ENCODE peak calls at places on chromosomes 7 and 10, in six cellular contexts. D is ascending aorta; A is esophagus squamous epithelium; I is adrenal gland; N is psoas muscle; U is CD8-positive, alpha-beta T cell. R is an unnamed sample.

GRCh38 chr7:32591938-32592337 is 96.6 kb downstream of the AVL9 start:
- DNase-seq in D (no peak), A (no peak), I (no peak), N (no peak), U (no peak), R (no peak)

GRCh38 chr7:48537561-48537960 is 366.3 kb downstream of the ABCA13 start:
- DNase-seq in D (no peak), A (no peak), I (no peak), N (no peak), U (no peak), R (no peak)

GRCh38 chr7:64869912-64870562 is 33.0 kb upstream of the ZNF273 start:
- DNase-seq in D (no peak), A (no peak), I (no peak), N (no peak), U (no peak), R (no peak)

GRCh38 chr10:35413985-35414861 is 77.9 kb downstream of the CCNY start:
- DNase-seq in D (no peak), A (no peak), I (no peak), N (no peak), U (peak; percentile 34), R (no peak)

GRCh38 chr10:14478639-14479038 is 147.9 kb upstream of the FRMD4A start:
- DNase-seq in D (no peak), A (no peak), I (peak; percentile 78), N (peak; percentile 76), U (no peak), R (peak; percentile 54)

GRCh38 chr10:114684822-114685209 is 26.7 kb upstream of the ABLIM1 start:
- DNase-seq in D (no peak), A (no peak), I (no peak), N (no peak), U (no peak), R (no peak)

GRCh38 chr7:1345796-1346532 is 113.3 kb downstream of the UNCX start:
- DNase-seq in D (no peak), A (no peak), I (no peak), N (peak; percentile 30), U (no peak), R (no peak)

GRCh38 chr10:4053940-4054339 is 268.9 kb upstream of the KLF6 start:
- DNase-seq in D (no peak), A (no peak), I (no peak), N (no peak), U (no peak), R (no peak)

GRCh38 chr7:84123903-84124573 is 70.6 kb downstream of the SEMA3A start:
- DNase-seq in D (no peak), A (no peak), I (no peak), N (no peak), U (no peak), R (no peak)

GRCh38 chr7:12570148-12570528 is 382 bp upstream of the SCIN start:
- DNase-seq in D (no peak), A (no peak), I (no peak), N (no peak), U (no peak), R (no peak)

GRCh38 chr7:138980575-138981285 is 459 bp downstream of the KIAA1549 start:
- DNase-seq in D (no peak), A (no peak), I (peak; percentile 22), N (no peak), U (no peak), R (no peak)

GRCh38 chr10:21724695-21725371 is 190.8 kb downstream of the MLLT10 start:
- DNase-seq in D (peak; percentile 55), A (peak; percentile 28), I (peak; percentile 98), N (peak; percentile 82), U (peak; percentile 63), R (peak; percentile 93)

GRCh38 chr10:87619705-87620104 is 40.0 kb upstream of the PAPSS2 start:
- DNase-seq in D (no peak), A (no peak), I (no peak), N (no peak), U (no peak), R (no peak)

GRCh38 chr10:118504044-118504944 is 91.2 kb downstream of the PRLHR start:
- DNase-seq in D (no peak), A (no peak), I (no peak), N (no peak), U (no peak), R (no peak)

GRCh38 chr7:151009340-151010001 is 14.8 kb downstream of the ATG9B start:
- DNase-seq in D (no peak), A (no peak), I (no peak), N (no peak), U (no peak), R (no peak)

GRCh38 chr10:43874984-43875383 is 226.3 kb upstream of the ZNF32 start:
- DNase-seq in D (no peak), A (no peak), I (no peak), N (no peak), U (no peak), R (no peak)

DNA sequence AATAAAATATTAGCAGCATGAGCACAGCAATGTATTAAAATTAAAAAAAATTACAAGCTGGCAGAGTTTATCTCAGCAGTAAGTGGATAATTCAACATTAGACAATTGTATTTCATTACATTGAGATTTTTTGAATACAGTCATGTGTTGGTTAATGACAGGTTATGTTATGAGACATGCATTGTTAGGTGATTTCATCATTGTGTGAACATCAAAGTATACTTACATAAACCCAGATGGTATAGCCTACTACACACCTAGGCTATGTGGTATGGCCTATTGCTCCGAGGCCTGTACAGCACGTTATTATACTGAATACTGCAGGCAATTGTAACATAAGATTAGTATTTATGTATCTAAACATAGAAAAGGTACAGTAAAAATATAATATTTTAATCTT is 29.7 kb downstream of the CCDC6 start:
- DNase-seq in D (no peak), A (no peak), I (no peak), N (no peak), U (no peak), R (no peak)
- H3K4me1 ChIP-seq in D (peaks cover 32% of the 10 kb centered on the region), A (peaks cover 36% of the 10 kb centered on the region), I (peaks cover 11% of the 10 kb centered on the region), N (peaks cover 62% of the 10 kb centered on the region), U (peaks cover 38% of the 10 kb centered on the region), R (peaks cover 15% of the 10 kb centered on the region)

GRCh38 chr7:74364061-74364460 is 74.9 kb downstream of the CLIP2 start:
- DNase-seq in D (no peak), A (no peak), I (peak; percentile 32), N (no peak), U (no peak), R (no peak)
- TF ChIP-seq CTCF in D (no peak), A (no peak), I (peak; percentile 30), N (no peak), U (no peak), R (no peak)

GRCh38 chr10:96673318-96674099 is 46.8 kb downstream of the PIK3AP1 start:
- DNase-seq in D (no peak), A (peak; percentile 29), I (peak; percentile 63), N (no peak), U (no peak), R (no peak)
- H3K4me1 ChIP-seq in D (no peaks in the 10 kb centered on the region), A (no peaks in the 10 kb centered on the region), I (peaks cover 7% of the 10 kb centered on the region), N (no peaks in the 10 kb centered on the region), U (peaks cover 25% of the 10 kb centered on the region), R (no peaks in the 10 kb centered on the region)

GRCh38 chr7:28957064-28957821 is 887 bp downstream of the TRIL start:
- DNase-seq in D (no peak), A (no peak), I (no peak), N (peak; percentile 64), U (no peak), R (no peak)

GRCh38 chr7:28955356-28955722 is 2.8 kb downstream of the TRIL start:
- DNase-seq in D (no peak), A (no peak), I (no peak), N (no peak), U (no peak), R (no peak)

GRCh38 chr7:28955723-28956607 is 2.2 kb downstream of the TRIL start:
- DNase-seq in D (no peak), A (no peak), I (peak; percentile 53), N (peak; percentile 90), U (no peak), R (peak; percentile 72)

GRCh38 chr7:28957822-28958234 is 302 bp downstream of the TRIL start:
- DNase-seq in D (no peak), A (no peak), I (no peak), N (no peak), U (no peak), R (no peak)

DNA sequence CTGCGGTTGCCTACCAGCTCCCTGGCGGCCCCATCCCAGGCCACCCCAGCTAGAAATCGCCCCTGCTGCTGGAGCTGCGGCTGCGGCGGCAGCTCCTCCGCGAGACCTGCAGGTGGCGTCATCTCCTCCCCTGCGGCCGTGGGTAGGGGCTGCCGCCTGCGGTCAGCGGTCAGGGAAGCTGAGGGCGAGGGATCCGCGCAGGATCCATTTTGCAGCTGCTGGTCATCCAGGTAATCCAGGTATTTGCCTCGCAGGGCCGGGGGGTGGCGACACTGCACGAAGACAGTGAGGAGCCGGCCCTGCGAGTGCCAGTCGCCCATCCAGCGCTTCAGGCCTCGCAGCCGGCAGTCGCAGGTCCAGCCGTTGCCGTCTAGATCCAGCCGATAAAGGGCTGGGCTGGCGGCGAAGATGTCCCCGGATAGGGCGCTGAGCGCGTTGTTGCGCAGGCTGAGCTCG is 1.5 kb downstream of the TRIL start:
- DNase-seq in D (no peak), A (no peak), I (no peak), N (peak; percentile 79), U (no peak), R (no peak)
- TF ChIP-seq CTCF in D (peak; percentile 11), A (peak; percentile 76), I (peak; percentile 19), N (peak; percentile 48), U (no peak), R (peak; percentile 46)

R was measured in tibial artery.